ENCODE peak calls at places on chromosomes 5 and 9, in six cellular contexts. One of them, this sample, is unnamed.

GRCh38 chr5:79448336-79448735 is 65.6 kb downstream of the HOMER1 start:
- DNase-seq in COR-L47: no peak
- DNase-seq in HuH-7: no peak
- DNase-seq in GM12878: no peak
- DNase-seq in activated CD4-positive, CD25-positive, alpha-beta regulatory T cell: no peak
- DNase-seq in Calu3: no peak
- DNase-seq in this sample: no peak

GRCh38 chr9:4862506-4863250 is 69.9 kb downstream of the RCL1 start:
- DNase-seq in COR-L47: no peak
- DNase-seq in HuH-7: no peak
- DNase-seq in GM12878: no peak
- DNase-seq in activated CD4-positive, CD25-positive, alpha-beta regulatory T cell: no peak
- DNase-seq in Calu3: no peak
- DNase-seq in this sample: no peak

GRCh38 chr5:5711112-5711511 is 288.6 kb downstream of the ICE1 start:
- DNase-seq in COR-L47: no peak
- DNase-seq in HuH-7: no peak
- DNase-seq in GM12878: no peak
- DNase-seq in activated CD4-positive, CD25-positive, alpha-beta regulatory T cell: no peak
- DNase-seq in Calu3: no peak
- DNase-seq in this sample: peak

GRCh38 chr9:129852575-129852974 is 17.3 kb downstream of the USP20 start:
- DNase-seq in COR-L47: no peak
- DNase-seq in HuH-7: no peak
- DNase-seq in GM12878: no peak
- DNase-seq in activated CD4-positive, CD25-positive, alpha-beta regulatory T cell: no peak
- DNase-seq in Calu3: no peak
- DNase-seq in this sample: no peak

GRCh38 chr9:15178621-15179020 is 128.4 kb downstream of the TTC39B start:
- DNase-seq in COR-L47: no peak
- DNase-seq in HuH-7: no peak
- DNase-seq in GM12878: no peak
- DNase-seq in activated CD4-positive, CD25-positive, alpha-beta regulatory T cell: no peak
- DNase-seq in Calu3: no peak
- DNase-seq in this sample: no peak

GRCh38 chr5:78591227-78591626 is 57.3 kb downstream of the LHFPL2 start:
- DNase-seq in COR-L47: no peak
- DNase-seq in HuH-7: no peak
- DNase-seq in GM12878: no peak
- DNase-seq in activated CD4-positive, CD25-positive, alpha-beta regulatory T cell: no peak
- DNase-seq in Calu3: no peak
- DNase-seq in this sample: no peak

GRCh38 chr9:136075881-136076678 is 19.0 kb downstream of the NACC2 start:
- DNase-seq in COR-L47: no peak
- DNase-seq in HuH-7: no peak
- DNase-seq in GM12878: no peak
- DNase-seq in activated CD4-positive, CD25-positive, alpha-beta regulatory T cell: no peak
- DNase-seq in Calu3: no peak
- DNase-seq in this sample: no peak

GRCh38 chr5:17021363-17021932 is 85.4 kb upstream of the MYO10 start:
- DNase-seq in COR-L47: no peak
- DNase-seq in HuH-7: no peak
- DNase-seq in GM12878: no peak
- DNase-seq in activated CD4-positive, CD25-positive, alpha-beta regulatory T cell: no peak
- DNase-seq in Calu3: no peak
- DNase-seq in this sample: no peak

GRCh38 chr9:125613156-125613555 is 93.9 kb downstream of the MAPKAP1 start:
- DNase-seq in COR-L47: no peak
- DNase-seq in HuH-7: no peak
- DNase-seq in GM12878: no peak
- DNase-seq in activated CD4-positive, CD25-positive, alpha-beta regulatory T cell: no peak
- DNase-seq in Calu3: no peak
- DNase-seq in this sample: no peak

GRCh38 chr9:98851730-98852462 is 44.4 kb downstream of the GALNT12 start:
- DNase-seq in COR-L47: no peak
- DNase-seq in HuH-7: no peak
- DNase-seq in GM12878: no peak
- DNase-seq in activated CD4-positive, CD25-positive, alpha-beta regulatory T cell: no peak
- DNase-seq in Calu3: no peak
- DNase-seq in this sample: no peak

GRCh38 chr9:114098021-114098659 is 952 bp downstream of the KIF12 start:
- DNase-seq in COR-L47: no peak
- DNase-seq in HuH-7: peak
- DNase-seq in GM12878: no peak
- DNase-seq in activated CD4-positive, CD25-positive, alpha-beta regulatory T cell: no peak
- DNase-seq in Calu3: peak
- DNase-seq in this sample: peak

GRCh38 chr5:111134080-111134479 is 41.9 kb downstream of the WDR36 start:
- DNase-seq in COR-L47: no peak
- DNase-seq in HuH-7: no peak
- DNase-seq in GM12878: no peak
- DNase-seq in activated CD4-positive, CD25-positive, alpha-beta regulatory T cell: no peak
- DNase-seq in Calu3: no peak
- DNase-seq in this sample: no peak

GRCh38 chr9:128635266-128636023 is 21.2 kb downstream of the DYNC2I2 start:
- DNase-seq in COR-L47: peak
- DNase-seq in HuH-7: peak
- DNase-seq in GM12878: no peak
- DNase-seq in activated CD4-positive, CD25-positive, alpha-beta regulatory T cell: no peak
- DNase-seq in Calu3: peak
- DNase-seq in this sample: no peak

GRCh38 chr5:157267025-157267424 is 1.1 kb downstream of the CYFIP2 start:
- DNase-seq in COR-L47: no peak
- DNase-seq in HuH-7: no peak
- DNase-seq in GM12878: no peak
- DNase-seq in activated CD4-positive, CD25-positive, alpha-beta regulatory T cell: no peak
- DNase-seq in Calu3: no peak
- DNase-seq in this sample: no peak

GRCh38 chr9:6549106-6549505 is 96.4 kb downstream of the GLDC start:
- DNase-seq in COR-L47: peak
- DNase-seq in HuH-7: no peak
- DNase-seq in GM12878: no peak
- DNase-seq in activated CD4-positive, CD25-positive, alpha-beta regulatory T cell: no peak
- DNase-seq in Calu3: no peak
- DNase-seq in this sample: peak

GRCh38 chr5:18195910-18196309 is 561.6 kb downstream of the TAF11L14 start:
- DNase-seq in COR-L47: no peak
- DNase-seq in HuH-7: no peak
- DNase-seq in GM12878: no peak
- DNase-seq in activated CD4-positive, CD25-positive, alpha-beta regulatory T cell: no peak
- DNase-seq in Calu3: no peak
- DNase-seq in this sample: no peak

GRCh38 chr5:10478436-10478835 is 36.8 kb downstream of the ROPN1L start:
- DNase-seq in COR-L47: no peak
- DNase-seq in HuH-7: no peak
- DNase-seq in GM12878: no peak
- DNase-seq in activated CD4-positive, CD25-positive, alpha-beta regulatory T cell: no peak
- DNase-seq in Calu3: no peak
- DNase-seq in this sample: no peak

GRCh38 chr5:150153483-150153882 is 2.2 kb downstream of the PDGFRB start:
- DNase-seq in COR-L47: no peak
- DNase-seq in HuH-7: no peak
- DNase-seq in GM12878: no peak
- DNase-seq in activated CD4-positive, CD25-positive, alpha-beta regulatory T cell: no peak
- DNase-seq in Calu3: no peak
- DNase-seq in this sample: no peak

GRCh38 chr9:108444400-108445358 is 411.1 kb downstream of the ACTL7B start:
- DNase-seq in COR-L47: peak
- DNase-seq in HuH-7: no peak
- DNase-seq in GM12878: no peak
- DNase-seq in activated CD4-positive, CD25-positive, alpha-beta regulatory T cell: no peak
- DNase-seq in Calu3: peak
- DNase-seq in this sample: peak

GRCh38 chr5:122972877-122973276 is 63.6 kb downstream of the PPIC start:
- DNase-seq in COR-L47: no peak
- DNase-seq in HuH-7: no peak
- DNase-seq in GM12878: no peak
- DNase-seq in activated CD4-positive, CD25-positive, alpha-beta regulatory T cell: no peak
- DNase-seq in Calu3: no peak
- DNase-seq in this sample: no peak

GRCh38 chr9:34185778-34186551 is 7.1 kb downstream of the UBAP1 start:
- DNase-seq in COR-L47: peak
- DNase-seq in HuH-7: no peak
- DNase-seq in GM12878: peak
- DNase-seq in activated CD4-positive, CD25-positive, alpha-beta regulatory T cell: no peak
- DNase-seq in Calu3: peak
- DNase-seq in this sample: no peak

GRCh38 chr5:142984016-142984415 is 213.8 kb downstream of the ARHGAP26 start:
- DNase-seq in COR-L47: no peak
- DNase-seq in HuH-7: no peak
- DNase-seq in GM12878: no peak
- DNase-seq in activated CD4-positive, CD25-positive, alpha-beta regulatory T cell: no peak
- DNase-seq in Calu3: no peak
- DNase-seq in this sample: no peak

GRCh38 chr9:87322840-87323635 is 174.6 kb upstream of the DAPK1 start:
- DNase-seq in COR-L47: no peak
- DNase-seq in HuH-7: no peak
- DNase-seq in GM12878: no peak
- DNase-seq in activated CD4-positive, CD25-positive, alpha-beta regulatory T cell: no peak
- DNase-seq in Calu3: no peak
- DNase-seq in this sample: no peak

GRCh38 chr9:77016526-77017504 is 2.6 kb upstream of the FOXB2 start:
- DNase-seq in COR-L47: no peak
- DNase-seq in HuH-7: no peak
- DNase-seq in GM12878: no peak
- DNase-seq in activated CD4-positive, CD25-positive, alpha-beta regulatory T cell: no peak
- DNase-seq in Calu3: no peak
- DNase-seq in this sample: no peak

GRCh38 chr5:140340605-140341004 is 5.8 kb downstream of the HBEGF start:
- DNase-seq in COR-L47: no peak
- DNase-seq in HuH-7: no peak
- DNase-seq in GM12878: no peak
- DNase-seq in activated CD4-positive, CD25-positive, alpha-beta regulatory T cell: no peak
- DNase-seq in Calu3: no peak
- DNase-seq in this sample: no peak

GRCh38 chr5:170430871-170431437 is 41.8 kb upstream of the KCNMB1 start:
- DNase-seq in COR-L47: no peak
- DNase-seq in HuH-7: no peak
- DNase-seq in GM12878: no peak
- DNase-seq in activated CD4-positive, CD25-positive, alpha-beta regulatory T cell: no peak
- DNase-seq in Calu3: no peak
- DNase-seq in this sample: no peak

GRCh38 chr5:160961761-160962160 is 109.8 kb upstream of the ATP10B start:
- DNase-seq in COR-L47: no peak
- DNase-seq in HuH-7: no peak
- DNase-seq in GM12878: no peak
- DNase-seq in activated CD4-positive, CD25-positive, alpha-beta regulatory T cell: no peak
- DNase-seq in Calu3: no peak
- DNase-seq in this sample: no peak

GRCh38 chr5:60993425-60993824 is 48.4 kb downstream of the NDUFAF2 start:
- DNase-seq in COR-L47: no peak
- DNase-seq in HuH-7: no peak
- DNase-seq in GM12878: no peak
- DNase-seq in activated CD4-positive, CD25-positive, alpha-beta regulatory T cell: no peak
- DNase-seq in Calu3: no peak
- DNase-seq in this sample: no peak

GRCh38 chr5:96157841-96158291 is 196.2 kb upstream of the ELL2 start:
- DNase-seq in COR-L47: no peak
- DNase-seq in HuH-7: peak
- DNase-seq in GM12878: no peak
- DNase-seq in activated CD4-positive, CD25-positive, alpha-beta regulatory T cell: no peak
- DNase-seq in Calu3: no peak
- DNase-seq in this sample: no peak

GRCh38 chr5:39192449-39193160 is 26.8 kb downstream of the FYB1 start:
- DNase-seq in COR-L47: no peak
- DNase-seq in HuH-7: no peak
- DNase-seq in GM12878: no peak
- DNase-seq in activated CD4-positive, CD25-positive, alpha-beta regulatory T cell: no peak
- DNase-seq in Calu3: no peak
- DNase-seq in this sample: no peak

GRCh38 chr5:86679529-86679928 is 61.8 kb downstream of the COX7C start:
- DNase-seq in COR-L47: peak
- DNase-seq in HuH-7: peak
- DNase-seq in GM12878: no peak
- DNase-seq in activated CD4-positive, CD25-positive, alpha-beta regulatory T cell: no peak
- DNase-seq in Calu3: peak
- DNase-seq in this sample: peak

GRCh38 chr5:36162810-36163486 is 11.0 kb downstream of the SKP2 start:
- DNase-seq in COR-L47: no peak
- DNase-seq in HuH-7: no peak
- DNase-seq in GM12878: no peak
- DNase-seq in activated CD4-positive, CD25-positive, alpha-beta regulatory T cell: no peak
- DNase-seq in Calu3: no peak
- DNase-seq in this sample: no peak

GRCh38 chr9:91197232-91198181 is 164.2 kb downstream of the AUH start:
- DNase-seq in COR-L47: no peak
- DNase-seq in HuH-7: peak
- DNase-seq in GM12878: no peak
- DNase-seq in activated CD4-positive, CD25-positive, alpha-beta regulatory T cell: no peak
- DNase-seq in Calu3: peak
- DNase-seq in this sample: no peak

GRCh38 chr9:109264865-109265532 is 55.9 kb downstream of the EPB41L4B start:
- DNase-seq in COR-L47: peak
- DNase-seq in HuH-7: no peak
- DNase-seq in GM12878: no peak
- DNase-seq in activated CD4-positive, CD25-positive, alpha-beta regulatory T cell: no peak
- DNase-seq in Calu3: no peak
- DNase-seq in this sample: no peak

GRCh38 chr5:160230686-160231527 is 1.6 kb downstream of the FABP6 start:
- DNase-seq in COR-L47: no peak
- DNase-seq in HuH-7: no peak
- DNase-seq in GM12878: peak
- DNase-seq in activated CD4-positive, CD25-positive, alpha-beta regulatory T cell: no peak
- DNase-seq in Calu3: peak
- DNase-seq in this sample: no peak

GRCh38 chr5:109767184-109767995 is 77.7 kb downstream of the MAN2A1 start:
- DNase-seq in COR-L47: no peak
- DNase-seq in HuH-7: no peak
- DNase-seq in GM12878: no peak
- DNase-seq in activated CD4-positive, CD25-positive, alpha-beta regulatory T cell: no peak
- DNase-seq in Calu3: no peak
- DNase-seq in this sample: no peak

GRCh38 chr9:138064547-138064946 is 187.0 kb downstream of the CACNA1B start:
- DNase-seq in COR-L47: no peak
- DNase-seq in HuH-7: no peak
- DNase-seq in GM12878: no peak
- DNase-seq in activated CD4-positive, CD25-positive, alpha-beta regulatory T cell: no peak
- DNase-seq in Calu3: no peak
- DNase-seq in this sample: no peak

GRCh38 chr9:130453487-130453886 is 8.7 kb downstream of the ASS1 start:
- DNase-seq in COR-L47: peak
- DNase-seq in HuH-7: no peak
- DNase-seq in GM12878: no peak
- DNase-seq in activated CD4-positive, CD25-positive, alpha-beta regulatory T cell: no peak
- DNase-seq in Calu3: peak
- DNase-seq in this sample: peak

This sample was measured in NCI-H748 treated with DMSO at 0.1 percent for 48 hours.